ENCODE peak calls at places on chromosomes 13 and 19, in eight cellular contexts. A is stomach, X is breast epithelium, M is H1, K is omental fat pad, E is cerebellar cortex, B is T-cell, N is amygdala. J is an unnamed sample.

GRCh38 chr19:17424743-17425365 is 5.0 kb downstream of the MVB12A start:
- DNase-seq in A (no peak), X (no peak), M (peak; percentile 91), K (no peak), E (peak; percentile 50), B (no peak), N (no peak), J (no peak)

GRCh38 chr13:31756346-31756745 is 17.0 kb downstream of the RXFP2 start:
- DNase-seq in A (no peak), X (no peak), M (no peak), K (no peak), E (no peak), B (no peak), N (no peak), J (no peak)

GRCh38 chr13:31204592-31204991 is 4.8 kb downstream of the B3GLCT start:
- DNase-seq in A (no peak), X (no peak), M (peak; percentile 11), K (no peak), E (no peak), B (no peak), N (no peak), J (peak; percentile 17)

GRCh38 chr13:73945371-73945770 is 188.8 kb downstream of the KLF12 start:
- DNase-seq in A (no peak), X (no peak), M (no peak), K (no peak), E (no peak), B (no peak), N (no peak), J (no peak)

GRCh38 chr13:110634558-110634957 is 19.2 kb downstream of the NAXD start:
- DNase-seq in A (no peak), X (no peak), M (no peak), K (no peak), E (no peak), B (no peak), N (no peak), J (no peak)

GRCh38 chr13:99217461-99218101 is 16.9 kb downstream of the UBAC2 start:
- DNase-seq in A (no peak), X (no peak), M (peak; percentile 45), K (no peak), E (no peak), B (no peak), N (no peak), J (no peak)

GRCh38 chr13:29817604-29818378 is 32.6 kb downstream of the UBL3 start:
- DNase-seq in A (no peak), X (no peak), M (no peak), K (no peak), E (peak; percentile 82), B (no peak), N (no peak), J (no peak)

GRCh38 chr13:75760182-75760981 is 124.3 kb downstream of the LMO7 start:
- DNase-seq in A (peak; percentile 85), X (no peak), M (no peak), K (no peak), E (no peak), B (no peak), N (no peak), J (peak; percentile 98)

GRCh38 chr13:37942929-37943328 is 73.4 kb upstream of the TRPC4 start:
- DNase-seq in A (no peak), X (no peak), M (no peak), K (no peak), E (no peak), B (no peak), N (no peak), J (no peak)

GRCh38 chr13:50126378-50127016 is 111.3 kb downstream of the KCNRG start:
- DNase-seq in A (no peak), X (no peak), M (no peak), K (no peak), E (peak; percentile 43), B (no peak), N (no peak), J (no peak)

GRCh38 chr13:61768175-61768574 is 352.5 kb upstream of the PCDH20 start:
- DNase-seq in A (no peak), X (no peak), M (no peak), K (no peak), E (no peak), B (no peak), N (no peak), J (no peak)

GRCh38 chr13:103164239-103164638 is 98.0 kb upstream of the SLC10A2 start:
- DNase-seq in A (no peak), X (no peak), M (no peak), K (no peak), E (no peak), B (no peak), N (no peak), J (no peak)

GRCh38 chr19:49407079-49407478 is 16.2 kb downstream of the PTH2 start:
- DNase-seq in A (no peak), X (no peak), M (no peak), K (no peak), E (no peak), B (no peak), N (no peak), J (no peak)

GRCh38 chr19:45863335-45863839 is 440 bp upstream of the SYMPK start:
- DNase-seq in A (no peak), X (no peak), M (no peak), K (no peak), E (no peak), B (no peak), N (no peak), J (no peak)

GRCh38 chr19:15529774-15530372 is 21.5 kb downstream of the CYP4F22 start:
- DNase-seq in A (peak; percentile 50), X (no peak), M (no peak), K (no peak), E (no peak), B (no peak), N (no peak), J (no peak)

GRCh38 chr19:2097330-2098327 is 914 bp downstream of the IZUMO4 start:
- DNase-seq in A (no peak), X (no peak), M (peak; percentile 57), K (no peak), E (no peak), B (peak; percentile 48), N (no peak), J (no peak)

GRCh38 chr19:39475748-39476147 is 4.9 kb upstream of the TIMM50 start:
- DNase-seq in A (no peak), X (no peak), M (no peak), K (no peak), E (no peak), B (no peak), N (no peak), J (no peak)

GRCh38 chr13:30810261-30810701 is 74.9 kb downstream of the ALOX5AP start:
- DNase-seq in A (no peak), X (no peak), M (no peak), K (no peak), E (peak; percentile 62), B (no peak), N (no peak), J (no peak)

GRCh38 chr13:33561627-33562026 is 256.3 kb upstream of the RFC3 start:
- DNase-seq in A (no peak), X (no peak), M (no peak), K (no peak), E (no peak), B (no peak), N (no peak), J (no peak)

GRCh38 chr13:80599765-80600164 is 258.8 kb upstream of the SPRY2 start:
- DNase-seq in A (no peak), X (no peak), M (no peak), K (no peak), E (no peak), B (no peak), N (no peak), J (no peak)

GRCh38 chr19:480016-480855 is 16.1 kb upstream of the MADCAM1 start:
- DNase-seq in A (peak; percentile 85), X (peak; percentile 83), M (peak; percentile 86), K (no peak), E (peak; percentile 60), B (no peak), N (peak; percentile 49), J (peak; percentile 82)

GRCh38 chr13:95494082-95494681 is 58.3 kb upstream of the CLDN10 start:
- DNase-seq in A (no peak), X (no peak), M (no peak), K (no peak), E (peak; percentile 48), B (no peak), N (peak; percentile 6), J (peak; percentile 70)

GRCh38 chr13:113819731-113820715 is 43.9 kb downstream of the GAS6 start:
- DNase-seq in A (no peak), X (no peak), M (no peak), K (no peak), E (no peak), B (no peak), N (no peak), J (no peak)

GRCh38 chr13:112784811-112785418 is 95.1 kb downstream of the ATP11A start:
- DNase-seq in A (peak; percentile 9), X (no peak), M (peak; percentile 41), K (no peak), E (no peak), B (no peak), N (no peak), J (no peak)

GRCh38 chr13:78497702-78498319 is 105.5 kb downstream of the POU4F1 start:
- DNase-seq in A (no peak), X (no peak), M (no peak), K (no peak), E (no peak), B (no peak), N (no peak), J (no peak)

GRCh38 chr13:36986462-36987240 is 12.5 kb downstream of the ALG5 start:
- DNase-seq in A (no peak), X (no peak), M (no peak), K (no peak), E (no peak), B (no peak), N (no peak), J (no peak)

GRCh38 chr19:47573076-47574026 is at the start of gene ZNF541:
- DNase-seq in A (peak; percentile 61), X (peak; percentile 62), M (no peak), K (peak; percentile 27), E (peak; percentile 31), B (peak; percentile 86), N (peak; percentile 7), J (peak; percentile 48)

GRCh38 chr13:97148894-97149293 is 73.2 kb upstream of the MBNL2 start:
- DNase-seq in A (no peak), X (no peak), M (no peak), K (no peak), E (no peak), B (no peak), N (no peak), J (no peak)

GRCh38 chr13:26021956-26022355 is 29.9 kb downstream of the SHISA2 start:
- DNase-seq in A (no peak), X (no peak), M (no peak), K (no peak), E (no peak), B (no peak), N (no peak), J (no peak)

GRCh38 chr19:13797870-13798269 is 2.6 kb downstream of the ZSWIM4 start:
- DNase-seq in A (peak; percentile 65), X (no peak), M (no peak), K (no peak), E (no peak), B (no peak), N (no peak), J (no peak)

GRCh38 chr13:30569901-30570576 is 47.7 kb upstream of the USPL1 start:
- DNase-seq in A (peak; percentile 35), X (no peak), M (peak; percentile 40), K (no peak), E (no peak), B (no peak), N (no peak), J (no peak)

GRCh38 chr13:51614350-51614786 is 30.1 kb downstream of the WDFY2 start:
- DNase-seq in A (no peak), X (no peak), M (no peak), K (no peak), E (peak; percentile 89), B (peak; percentile 45), N (peak; percentile 48), J (peak; percentile 37)

GRCh38 chr19:23481043-23481442 is 85.8 kb upstream of the ZNF91 start:
- DNase-seq in A (no peak), X (no peak), M (no peak), K (no peak), E (no peak), B (no peak), N (no peak), J (no peak)

GRCh38 chr13:28650284-28650683 is 8.6 kb upstream of the POMP start:
- DNase-seq in A (no peak), X (no peak), M (no peak), K (no peak), E (no peak), B (no peak), N (no peak), J (no peak)

J was measured in small intestine.